ENCODE peak calls at places on chromosomes 13 and 19, in ten cellular contexts. X is globus pallidus, N is T-helper 1 cell, E is mesenteric fat pad, V is NCI-H146, P is body of pancreas, D is GM19239, W is adrenal gland, Z is AG09309, Q is transverse colon. K is an unnamed sample.

GRCh38 chr19:15294591-15294990 is 37.7 kb downstream of the BRD4 start:
- DNase-seq in Q (no peak), V (no peak), P (no peak), N (no peak), E (no peak), X (no peak), W (peak; percentile 79), D (no peak), Z (no peak), K (no peak)

GRCh38 chr13:24071016-24071415 is 89.5 kb upstream of the SPATA13 start:
- DNase-seq in D (no peak), Z (no peak), P (no peak), Q (no peak), V (no peak), E (no peak), N (no peak), W (no peak), X (no peak), K (peak; percentile 55)

GRCh38 chr13:60044321-60044720 is 119.4 kb downstream of the DIAPH3 start:
- DNase-seq in Q (no peak), V (no peak), P (no peak), W (no peak), N (no peak), X (no peak), D (no peak), Z (no peak), E (no peak), K (no peak)

GRCh38 chr13:51715613-51716012 is 88.3 kb downstream of the DHRS12 start:
- DNase-seq in Q (no peak), X (no peak), P (no peak), N (no peak), D (no peak), Z (no peak), W (no peak), E (no peak), V (no peak), K (no peak)

GRCh38 chr13:46575843-46576242 is 22.9 kb downstream of the LRCH1 start:
- DNase-seq in E (no peak), D (no peak), V (no peak), X (no peak), N (no peak), W (peak; percentile 63), P (no peak), Z (no peak), Q (no peak), K (peak; percentile 86)

GRCh38 chr13:74214321-74214720 is 80.1 kb upstream of the KLF12 start:
- DNase-seq in E (no peak), P (no peak), Q (no peak), V (no peak), D (no peak), N (no peak), Z (no peak), W (no peak), X (no peak), K (no peak)

GRCh38 chr13:49371943-49372636 is 71.8 kb downstream of the CAB39L start:
- DNase-seq in V (no peak), E (no peak), Z (no peak), X (no peak), W (no peak), N (no peak), Q (no peak), D (no peak), P (no peak), K (peak; percentile 8)

GRCh38 chr19:19997656-19998268 is 41.5 kb downstream of the ZNF682 start:
- DNase-seq in Q (peak; percentile 24), D (no peak), P (peak; percentile 79), E (no peak), W (peak; percentile 56), N (no peak), Z (no peak), V (no peak), X (peak; percentile 9), K (peak; percentile 1)

GRCh38 chr19:2722541-2723344 is 1.6 kb upstream of the DIRAS1 start:
- DNase-seq in W (peak; percentile 94), P (peak; percentile 44), Q (peak; percentile 35), D (no peak), X (no peak), V (no peak), N (no peak), Z (no peak), E (peak; percentile 91), K (peak; percentile 80)

GRCh38 chr19:10269333-10270179 is 1.4 kb upstream of the ICAM1 start:
- DNase-seq in Z (no peak), E (peak; percentile 95), D (no peak), P (peak; percentile 81), Q (peak; percentile 90), X (peak; percentile 50), N (peak; percentile 85), W (peak; percentile 92), V (peak; percentile 69), K (peak; percentile 48)

GRCh38 chr13:37878496-37878895 is 8.9 kb upstream of the TRPC4 start:
- DNase-seq in X (no peak), Q (no peak), Z (no peak), P (no peak), N (no peak), W (no peak), E (no peak), V (no peak), D (no peak), K (peak; percentile 56)

GRCh38 chr13:74288361-74288911 is 154.2 kb upstream of the KLF12 start:
- DNase-seq in E (no peak), N (peak; percentile 7), P (peak; percentile 30), X (peak; percentile 40), D (no peak), Z (no peak), W (peak; percentile 50), V (peak; percentile 40), Q (peak; percentile 49), K (peak; percentile 75)

GRCh38 chr19:44757735-44758505 is 9.4 kb downstream of the BCL3 start:
- DNase-seq in P (peak; percentile 60), V (no peak), Z (no peak), Q (peak; percentile 40), W (peak; percentile 88), E (peak; percentile 94), N (no peak), X (no peak), D (no peak), K (no peak)

GRCh38 chr13:50353651-50354415 is 338.6 kb downstream of the KCNRG start:
- DNase-seq in W (no peak), P (no peak), Z (no peak), N (no peak), Q (no peak), E (no peak), V (no peak), D (no peak), X (no peak), K (peak; percentile 88)